ENCODE peak calls at places on chromosomes 4 and X, in seven cellular contexts. B, G, K, E, O, U and L are unnamed samples.

GRCh38 chrX:150202641-150203248 is 160.4 kb upstream of the MAMLD1 start:
- DNase-seq in B (no peak), G (no peak), K (no peak), E (peak; percentile 80), O (no peak), U (peak; percentile 63), L (no peak)

GRCh38 chr4:71537551-71538065 is 198.8 kb downstream of the SLC4A4 start:
- DNase-seq in B (no peak), G (no peak), K (no peak), E (no peak), O (no peak), U (no peak), L (no peak)

GRCh38 chr4:186243331-186243730 is 16.0 kb downstream of the KLKB1 start:
- DNase-seq in B (no peak), G (no peak), K (no peak), E (no peak), O (no peak), U (no peak), L (no peak)

GRCh38 chr4:17024430-17024829 is 126.0 kb upstream of the LDB2 start:
- DNase-seq in B (no peak), G (no peak), K (no peak), E (peak; percentile 40), O (no peak), U (peak; percentile 51), L (no peak)

GRCh38 chrX:70029790-70030189 is 19.9 kb downstream of the AWAT2 start:
- DNase-seq in B (no peak), G (no peak), K (no peak), E (no peak), O (no peak), U (no peak), L (no peak)

GRCh38 chr4:151690164-151690856 is 70.5 kb downstream of the GATB start:
- DNase-seq in B (no peak), G (no peak), K (peak; percentile 47), E (peak; percentile 77), O (no peak), U (peak; percentile 74), L (no peak)

GRCh38 chrX:96683997-96684338 is 674 bp upstream of the DIAPH2 start:
- DNase-seq in B (no peak), G (no peak), K (no peak), E (no peak), O (no peak), U (no peak), L (no peak)

GRCh38 chrX:23883737-23884354 is 23.9 kb downstream of the APOO start:
- DNase-seq in B (no peak), G (no peak), K (peak; percentile 84), E (peak; percentile 84), O (peak; percentile 67), U (peak; percentile 85), L (peak; percentile 32)

GRCh38 chr4:24793219-24794005 is 2.0 kb upstream of the SOD3 start:
- DNase-seq in B (no peak), G (no peak), K (peak; percentile 66), E (peak; percentile 43), O (no peak), U (peak; percentile 19), L (no peak)

GRCh38 chr4:156495109-156495508 is 476.5 kb downstream of the PDGFC start:
- DNase-seq in B (no peak), G (no peak), K (no peak), E (peak; percentile 40), O (no peak), U (no peak), L (no peak)

GRCh38 chrX:47530054-47530453 is 31.0 kb upstream of the ARAF start:
- DNase-seq in B (no peak), G (no peak), K (no peak), E (no peak), O (no peak), U (no peak), L (no peak)

GRCh38 chr4:117700111-117700892 is 334.0 kb upstream of the NDST3 start:
- DNase-seq in B (peak; percentile 10), G (no peak), K (peak; percentile 26), E (no peak), O (peak; percentile 67), U (peak; percentile 0), L (no peak)

GRCh38 chr4:183284965-183285364 is 35.1 kb downstream of the CLDN22 start:
- DNase-seq in B (no peak), G (no peak), K (peak; percentile 48), E (peak; percentile 72), O (no peak), U (peak; percentile 95), L (no peak)

DNA sequence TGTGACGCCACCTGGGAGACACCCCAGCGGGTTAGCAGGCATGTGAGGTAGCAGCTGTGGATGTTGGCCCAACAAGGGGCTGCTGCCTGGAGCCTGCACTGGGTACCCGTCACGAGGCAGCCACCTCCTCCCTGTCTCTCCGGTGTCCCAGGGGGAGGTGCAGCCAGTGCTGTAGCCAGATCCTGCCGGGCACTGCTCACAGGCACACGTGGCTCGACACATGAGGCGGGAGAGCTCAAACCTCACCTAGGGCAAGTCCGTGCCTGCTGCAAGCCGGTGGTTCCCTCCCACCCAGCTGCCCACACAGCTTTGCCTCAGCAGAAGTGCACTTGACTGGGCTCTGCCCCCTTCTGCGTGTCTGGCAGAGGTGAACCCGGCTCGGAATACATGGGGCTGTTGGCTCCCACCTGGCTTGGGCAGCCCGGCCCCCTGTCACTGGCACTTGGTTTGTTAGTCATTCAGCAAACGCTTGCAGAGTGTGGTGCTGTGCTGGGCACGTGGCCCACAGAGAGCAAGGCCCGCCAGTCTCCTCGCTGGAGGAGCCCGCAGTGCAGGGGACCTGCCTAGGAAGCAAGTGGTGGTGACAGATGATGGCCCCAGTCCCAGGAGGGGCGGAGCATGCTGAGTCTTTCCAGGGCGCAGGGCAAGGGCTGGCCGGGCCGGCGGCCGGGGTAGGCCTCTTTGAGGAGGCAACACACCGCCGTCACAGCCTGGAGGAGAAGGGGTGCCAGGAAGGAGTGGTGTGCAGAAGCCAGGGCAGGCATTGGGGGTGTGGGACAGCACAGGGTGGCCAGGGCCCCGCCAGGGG is 10.1 kb upstream of the SH3TC1 start:
- DNase-seq in B (peak; percentile 37), G (peak; percentile 92), K (peak; percentile 11), E (peak; percentile 43), O (no peak), U (no peak), L (no peak)
- H3K4me1 ChIP-seq in B (peaks cover 15% of the 10 kb centered on the region), G (peaks cover 46% of the 10 kb centered on the region), K (peaks cover 51% of the 10 kb centered on the region), E (peaks cover 14% of the 10 kb centered on the region), O (no peaks in the 10 kb centered on the region), U (peaks cover 6% of the 10 kb centered on the region), L (no peaks in the 10 kb centered on the region)

GRCh38 chrX:19604375-19604774 is 89.1 kb upstream of the MAP3K15 start:
- DNase-seq in B (no peak), G (no peak), K (no peak), E (no peak), O (no peak), U (no peak), L (no peak)

GRCh38 chrX:19599253-19599652 is 83.9 kb upstream of the MAP3K15 start:
- DNase-seq in B (no peak), G (no peak), K (no peak), E (no peak), O (no peak), U (no peak), L (no peak)

DNA sequence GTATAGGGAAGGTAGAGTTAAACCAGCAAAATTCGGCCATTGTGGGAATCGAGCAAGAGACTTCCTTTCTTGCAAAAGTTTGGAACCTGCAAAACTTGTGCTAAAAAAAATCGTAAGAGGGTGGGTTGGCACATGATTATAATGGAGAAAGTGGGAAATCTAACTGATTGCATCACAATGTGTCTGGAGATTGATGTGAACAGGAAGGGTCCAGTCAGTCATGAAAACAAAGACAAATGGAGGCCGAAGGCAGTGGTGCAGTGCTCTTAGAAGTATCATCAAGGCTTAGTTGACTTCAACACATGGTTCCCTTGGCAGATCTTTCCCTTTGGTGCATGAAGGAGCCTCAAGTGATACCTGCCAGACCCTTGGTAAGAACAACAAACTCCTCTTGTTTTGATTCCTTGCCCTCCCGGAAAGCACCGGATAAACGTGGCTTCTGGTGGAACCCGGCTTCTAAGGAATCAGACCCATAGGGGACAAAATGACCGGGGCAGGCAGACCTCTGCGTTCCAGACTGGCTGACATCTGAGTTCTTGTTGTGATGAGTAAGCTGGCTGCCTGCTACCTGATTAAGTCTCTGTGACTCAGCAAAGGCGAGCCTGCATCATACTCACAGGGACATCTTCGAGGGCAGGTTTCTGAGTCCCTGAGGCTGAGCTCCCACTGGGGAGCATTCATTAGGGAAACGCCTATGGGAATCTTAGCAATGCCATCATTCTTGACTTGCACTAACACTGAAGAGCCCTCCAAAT is 87.7 kb upstream of the MAP3K15 start:
- DNase-seq in B (no peak), G (no peak), K (peak; percentile 82), E (peak; percentile 88), O (no peak), U (peak; percentile 82), L (no peak)
- H3K27ac ChIP-seq in B (no peak overlapping the region), G (no peak overlapping the region), K (peak overlapping the region; percentile 28), E (peak overlapping the region; percentile 78), O (no peak overlapping the region), U (no peak overlapping the region), L (no peak overlapping the region)

GRCh38 chr4:73070072-73070385 is 513 bp upstream of the COX18 start:
- DNase-seq in B (no peak), G (no peak), K (no peak), E (no peak), O (no peak), U (no peak), L (no peak)

GRCh38 chr4:73068496-73069337 is 799 bp downstream of the COX18 start:
- DNase-seq in B (peak; percentile 39), G (no peak), K (peak; percentile 43), E (peak; percentile 54), O (peak; percentile 54), U (peak; percentile 32), L (peak; percentile 29)

GRCh38 chr4:73069338-73070071 is at the start of gene COX18:
- DNase-seq in B (peak; percentile 99), G (peak; percentile 99), K (peak; percentile 100), E (peak; percentile 99), O (peak; percentile 98), U (peak; percentile 99), L (peak; percentile 98)

GRCh38 chr4:73066928-73067327 is 2.6 kb downstream of the COX18 start:
- DNase-seq in B (peak; percentile 41), G (no peak), K (no peak), E (no peak), O (no peak), U (no peak), L (no peak)

GRCh38 chr4:73067971-73068394 is 1.5 kb downstream of the COX18 start:
- DNase-seq in B (no peak), G (no peak), K (peak; percentile 64), E (peak; percentile 64), O (no peak), U (peak; percentile 12), L (no peak)
- H3K9ac ChIP-seq in B (peak overlapping the region; percentile 90), G (peak overlapping the region; percentile 98), K (peak overlapping the region; percentile 95), E (peak overlapping the region; percentile 87), O (peak overlapping the region; percentile 85), U (peak overlapping the region; percentile 62), L (peak overlapping the region; percentile 89)

GRCh38 chr4:26021417-26022345 is 107.7 kb downstream of the SMIM20 start:
- DNase-seq in B (no peak), G (no peak), K (no peak), E (peak; percentile 63), O (no peak), U (no peak), L (no peak)

GRCh38 chr4:26020896-26021295 is 106.9 kb downstream of the SMIM20 start:
- DNase-seq in B (no peak), G (no peak), K (no peak), E (peak; percentile 70), O (no peak), U (peak; percentile 67), L (no peak)

GRCh38 chr4:26022346-26022891 is 108.4 kb downstream of the SMIM20 start:
- DNase-seq in B (no peak), G (no peak), K (peak; percentile 87), E (peak; percentile 72), O (no peak), U (peak; percentile 80), L (no peak)

GRCh38 chr4:26023191-26023972 is 109.4 kb downstream of the SMIM20 start:
- DNase-seq in B (no peak), G (no peak), K (peak; percentile 18), E (peak; percentile 81), O (no peak), U (no peak), L (no peak)

GRCh38 chr4:26020083-26020668 is 106.2 kb downstream of the SMIM20 start:
- DNase-seq in B (no peak), G (no peak), K (peak; percentile 12), E (peak; percentile 91), O (no peak), U (peak; percentile 84), L (no peak)
- H3K4me1 ChIP-seq in B (no peaks in the 10 kb centered on the region), G (no peaks in the 10 kb centered on the region), K (peaks cover 23% of the 10 kb centered on the region), E (peaks cover 55% of the 10 kb centered on the region), O (no peaks in the 10 kb centered on the region), U (peaks cover 19% of the 10 kb centered on the region), L (no peaks in the 10 kb centered on the region)